ENCODE peak calls at places on chromosomes 16 and 17, in ten cellular contexts. B is GM12878, P is suprapubic skin, X is IMR-90, G is ovary, N is stomach, W is esophagus squamous epithelium, R is tibial nerve, K is body of pancreas, D is heart left ventricle. M is an unnamed sample.

GRCh38 chr17:40496170-40496569 is 5.3 kb downstream of the TNS4 start:
- DNase-seq in B (no peak), P (no peak), X (no peak), G (no peak), N (no peak), W (no peak), R (no peak), K (no peak), D (peak), M (no peak)

GRCh38 chr16:2858245-2859025 is 465 bp upstream of the PRSS22 start:
- DNase-seq in B (no peak), P (no peak), X (no peak), G (no peak), N (peak), W (no peak), R (no peak), K (peak), D (no peak), M (no peak)

GRCh38 chr16:3819741-3820724 is 60.5 kb downstream of the CREBBP start:
- DNase-seq in B (no peak), P (no peak), X (peak), G (peak), N (peak), W (no peak), R (no peak), K (peak), D (no peak), M (no peak)

GRCh38 chr16:35370617-35371016 is 1911.2 kb downstream of the TP53TG3F start:
- DNase-seq in B (no peak), P (no peak), X (no peak), G (no peak), N (no peak), W (no peak), R (no peak), K (no peak), D (no peak), M (no peak)

GRCh38 chr17:37107406-37108083 is 158.8 kb downstream of the AATF start:
- DNase-seq in B (no peak), P (no peak), X (peak), G (peak), N (peak), W (no peak), R (no peak), K (peak), D (peak), M (peak)

GRCh38 chr16:85616608-85617311 is 3.6 kb downstream of the GSE1 start:
- DNase-seq in B (peak), P (no peak), X (no peak), G (no peak), N (peak), W (peak), R (no peak), K (peak), D (peak), M (no peak)

GRCh38 chr17:30413109-30413508 is 34.4 kb downstream of the CPD start:
- DNase-seq in B (no peak), P (no peak), X (peak), G (no peak), N (no peak), W (no peak), R (no peak), K (no peak), D (no peak), M (no peak)

GRCh38 chr17:59830007-59830630 is 62.6 kb downstream of the TUBD1 start:
- DNase-seq in B (no peak), P (no peak), X (peak), G (no peak), N (no peak), W (no peak), R (no peak), K (no peak), D (peak), M (no peak)

GRCh38 chr17:63134867-63135266 is 168.8 kb downstream of the TANC2 start:
- DNase-seq in B (no peak), P (no peak), X (no peak), G (no peak), N (no peak), W (no peak), R (no peak), K (no peak), D (no peak), M (no peak)

GRCh38 chr17:32609085-32609484 is 122.3 kb downstream of the CDK5R1 start:
- DNase-seq in B (peak), P (no peak), X (no peak), G (no peak), N (peak), W (no peak), R (no peak), K (peak), D (peak), M (peak)

GRCh38 chr16:30016555-30017276 is 5.9 kb upstream of the DOC2A start:
- DNase-seq in B (no peak), P (no peak), X (no peak), G (no peak), N (no peak), W (no peak), R (no peak), K (no peak), D (no peak), M (no peak)

GRCh38 chr16:85902366-85903155 is 3.6 kb downstream of the IRF8 start:
- DNase-seq in B (peak), P (no peak), X (no peak), G (no peak), N (peak), W (no peak), R (no peak), K (no peak), D (no peak), M (no peak)

GRCh38 chr16:13070268-13070667 is 168.9 kb downstream of the SHISA9 start:
- DNase-seq in B (no peak), P (no peak), X (no peak), G (no peak), N (no peak), W (no peak), R (no peak), K (peak), D (no peak), M (no peak)

GRCh38 chr17:1197781-1198490 is 18.2 kb upstream of the ABR start:
- DNase-seq in B (peak), P (peak), X (no peak), G (peak), N (peak), W (peak), R (peak), K (peak), D (peak), M (peak)

GRCh38 chr17:30253316-30253715 is 17.8 kb upstream of the SLC6A4 start:
- DNase-seq in B (no peak), P (no peak), X (no peak), G (no peak), N (peak), W (no peak), R (no peak), K (no peak), D (no peak), M (no peak)

GRCh38 chr16:57376313-57376818 is 4.1 kb downstream of the CX3CL1 start:
- DNase-seq in B (no peak), P (no peak), X (no peak), G (no peak), N (no peak), W (no peak), R (no peak), K (no peak), D (no peak), M (no peak)

GRCh38 chr16:17578921-17579876 is 108.4 kb upstream of the XYLT1 start:
- DNase-seq in B (peak), P (peak), X (peak), G (peak), N (peak), W (no peak), R (peak), K (peak), D (peak), M (peak)

GRCh38 chr17:57636274-57636673 is 108.8 kb downstream of the CCDC182 start:
- DNase-seq in B (no peak), P (no peak), X (no peak), G (no peak), N (no peak), W (no peak), R (no peak), K (no peak), D (no peak), M (no peak)

GRCh38 chr16:87463722-87464690 is 28.8 kb downstream of the ZCCHC14 start:
- DNase-seq in B (no peak), P (no peak), X (peak), G (no peak), N (no peak), W (no peak), R (no peak), K (peak), D (peak), M (no peak)
- H3K4me3 ChIP-seq in B (no peak), P (peak), X (no peak), G (no peak), N (no peak), W (no peak), R (no peak), K (no peak), D (no peak), M (peak)

DNA sequence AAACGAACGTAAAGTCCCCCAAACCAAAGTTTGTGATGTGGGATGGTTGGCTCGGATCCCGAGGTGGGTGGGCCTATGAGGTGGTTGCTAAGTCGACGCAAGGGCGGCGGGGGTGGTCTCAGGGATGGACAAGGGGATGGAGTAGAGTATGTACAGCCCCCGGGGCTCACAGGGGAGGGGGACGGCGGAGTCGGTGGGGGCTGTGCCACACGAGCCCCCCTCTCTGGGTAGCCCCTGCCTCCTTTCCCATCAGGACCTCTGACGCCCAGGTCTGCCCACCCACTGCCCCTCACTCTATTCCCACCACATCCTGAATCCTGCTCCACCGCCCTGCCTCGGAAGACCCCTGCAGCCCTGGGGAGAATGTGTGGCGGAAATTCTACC is 15.2 kb downstream of the IL34 start:
- DNase-seq in B (no peak), P (no peak), X (no peak), G (peak), N (no peak), W (no peak), R (no peak), K (no peak), D (no peak), M (no peak)
- TF ChIP-seq POLR2A in B (no peak), P (no peak), X (no peak), G (no peak), N (no peak), W (no peak), R (no peak), K (no peak), D (no peak), M (no peak)

GRCh38 chr16:14634389-14634725 is 1.6 kb downstream of the BFAR start:
- DNase-seq in B (no peak), P (peak), X (no peak), G (no peak), N (no peak), W (no peak), R (no peak), K (no peak), D (no peak), M (no peak)
- H3K4me3 ChIP-seq in B (peak), P (peak), X (no peak), G (peak), N (peak), W (peak), R (no peak), K (no peak), D (no peak), M (peak)

GRCh38 chr16:81855552-81856153 is 76.6 kb downstream of the PLCG2 start:
- DNase-seq in B (no peak), P (no peak), X (no peak), G (no peak), N (no peak), W (no peak), R (no peak), K (no peak), D (no peak), M (no peak)
- TF ChIP-seq POLR2A in B (no peak), P (no peak), X (no peak), G (no peak), N (no peak), W (no peak), R (no peak), K (no peak), D (no peak), M (no peak)

GRCh38 chr16:425740-426114 is 278 bp downstream of the RAB11FIP3 start:
- DNase-seq in B (no peak), P (no peak), X (no peak), G (no peak), N (no peak), W (no peak), R (no peak), K (no peak), D (no peak), M (no peak)
- H3K4me3 ChIP-seq in B (peak), P (peak), X (peak), G (peak), N (peak), W (peak), R (peak), K (peak), D (peak), M (peak)

DNA sequence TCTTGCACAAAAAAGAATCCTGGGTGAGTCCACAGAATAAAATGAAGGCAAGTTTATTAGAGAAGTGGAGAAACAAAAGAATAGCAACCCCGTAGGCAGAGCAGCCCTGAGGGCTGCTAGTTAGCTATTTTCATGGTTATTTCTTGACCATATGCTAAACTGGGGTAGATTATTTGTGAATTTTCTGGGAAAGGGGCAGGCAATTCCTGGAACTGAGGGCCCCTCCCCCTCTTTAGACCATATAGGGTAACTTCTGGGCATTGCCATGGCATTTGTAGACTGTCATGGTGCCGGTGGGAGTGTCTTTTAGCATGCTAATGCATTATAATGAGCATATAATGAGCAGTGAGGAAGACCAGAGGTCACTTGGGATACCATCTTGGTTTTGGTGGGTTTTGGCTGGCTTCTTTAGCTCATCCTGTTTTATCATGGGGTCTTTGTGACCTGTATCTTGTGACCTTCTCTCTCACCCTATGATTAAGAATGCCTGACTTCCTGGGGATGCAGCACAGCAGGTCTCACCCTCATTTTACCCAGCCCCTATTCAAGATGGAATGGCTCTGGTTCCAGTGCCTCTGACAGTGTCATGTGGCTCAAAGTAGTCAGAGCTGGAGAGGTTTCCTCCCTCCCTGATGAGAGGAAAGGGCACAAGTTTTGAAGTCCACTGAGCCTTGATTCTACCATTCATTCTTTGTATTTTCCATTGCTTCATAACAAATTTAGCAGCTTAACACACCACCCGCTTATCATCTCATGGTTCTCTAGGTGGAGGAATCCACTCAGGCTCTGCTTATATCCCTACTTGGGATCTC is 55.7 kb upstream of the LGALS9 start:
- DNase-seq in B (no peak), P (no peak), X (no peak), G (no peak), N (no peak), W (no peak), R (no peak), K (no peak), D (no peak), M (no peak)
- TF ChIP-seq POLR2A in B (no peak), P (no peak), X (no peak), G (no peak), N (no peak), W (no peak), R (no peak), K (no peak), D (no peak), M (no peak)

GRCh38 chr16:68760671-68761275 is 23.7 kb downstream of the CDH1 start:
- DNase-seq in B (peak), P (no peak), X (peak), G (no peak), N (no peak), W (no peak), R (no peak), K (peak), D (no peak), M (no peak)
- H3K4me3 ChIP-seq in B (peak), P (no peak), X (no peak), G (no peak), N (no peak), W (no peak), R (no peak), K (no peak), D (no peak), M (no peak)